ENCODE peak calls at places on chromosomes 12 and 14, in four cellular contexts. B is cardiac fibroblast, K is GM12892, L is astrocyte of the cerebellum. O is an unnamed sample.

GRCh38 chr12:46494424-46494823 is 121.9 kb upstream of the SLC38A2 start:
- DNase-seq in B (peak), K (no peak), L (peak), O (no peak)

GRCh38 chr14:80164991-80165390 is 46.3 kb downstream of the DIO2 start:
- DNase-seq in B (no peak), K (no peak), L (no peak), O (no peak)

GRCh38 chr14:59347511-59347900 is 117.7 kb downstream of the GPR135 start:
- DNase-seq in B (no peak), K (no peak), L (no peak), O (no peak)

GRCh38 chr12:113758165-113758924 is 207.8 kb downstream of the RBM19 start:
- DNase-seq in B (no peak), K (no peak), L (no peak), O (no peak)

GRCh38 chr14:56474419-56475022 is 105.1 kb upstream of the TMEM260 start:
- DNase-seq in B (peak), K (no peak), L (peak), O (no peak)

GRCh38 chr14:76926521-76927251 is 100.5 kb downstream of the LRRC74A start:
- DNase-seq in B (peak), K (peak), L (no peak), O (no peak)

GRCh38 chr12:56377310-56377988 is 14.8 kb upstream of the APOF start:
- DNase-seq in B (no peak), K (no peak), L (no peak), O (no peak)

GRCh38 chr14:103597623-103598372 is 31.2 kb upstream of the KLC1 start:
- DNase-seq in B (peak), K (no peak), L (peak), O (no peak)

GRCh38 chr12:15842106-15842505 is 40.1 kb upstream of the STRAP start:
- DNase-seq in B (peak), K (no peak), L (peak), O (no peak)

GRCh38 chr12:68639396-68639767 is 28.7 kb downstream of the RAP1B start:
- DNase-seq in B (no peak), K (no peak), L (no peak), O (no peak)

GRCh38 chr14:88842414-88842813 is 18.0 kb downstream of the TTC8 start:
- DNase-seq in B (no peak), K (no peak), L (no peak), O (no peak)

GRCh38 chr14:94026173-94026885 is at the start of gene OTUB2:
- DNase-seq in B (peak), K (peak), L (peak), O (peak)

GRCh38 chr12:75548879-75549278 is 37.5 kb upstream of the KRR1 start:
- DNase-seq in B (no peak), K (no peak), L (no peak), O (no peak)

GRCh38 chr12:122725452-122725851 is 5.2 kb downstream of the HCAR1 start:
- DNase-seq in B (no peak), K (no peak), L (no peak), O (no peak)

GRCh38 chr12:65280306-65280705 is 1.8 kb downstream of the MSRB3 start:
- DNase-seq in B (peak), K (no peak), L (no peak), O (no peak)

GRCh38 chr14:91090733-91091132 is 23.1 kb upstream of the DGLUCY start:
- DNase-seq in B (no peak), K (no peak), L (no peak), O (no peak)

GRCh38 chr12:93742086-93742934 is 65.1 kb downstream of the CRADD start:
- DNase-seq in B (peak), K (peak), L (peak), O (peak)

GRCh38 chr14:105180598-105181528 is at the start of gene NUDT14:
- DNase-seq in B (peak), K (peak), L (no peak), O (peak)

GRCh38 chr14:105172476-105172875 is 3.9 kb upstream of the JAG2 start:
- DNase-seq in B (no peak), K (no peak), L (no peak), O (no peak)

GRCh38 chr12:13223176-13223806 is 26.8 kb downstream of the EMP1 start:
- DNase-seq in B (peak), K (no peak), L (no peak), O (no peak)

GRCh38 chr12:58889557-58889956 is 30.7 kb downstream of the LRIG3 start:
- DNase-seq in B (no peak), K (no peak), L (no peak), O (no peak)

GRCh38 chr12:124867389-124867930 is 3.8 kb upstream of the SCARB1 start:
- DNase-seq in B (peak), K (no peak), L (no peak), O (no peak)

GRCh38 chr12:69068431-69068830 is 135.5 kb upstream of the CPM start:
- DNase-seq in B (no peak), K (no peak), L (no peak), O (no peak)

GRCh38 chr14:77903233-77903632 is 103.3 kb downstream of the ADCK1 start:
- DNase-seq in B (no peak), K (no peak), L (no peak), O (no peak)

GRCh38 chr14:94129758-94130414 is 482 bp upstream of the IFI27L2 start:
- DNase-seq in B (peak), K (no peak), L (no peak), O (no peak)

GRCh38 chr12:57461904-57462306 is 2.3 kb downstream of the GLI1 start:
- DNase-seq in B (peak), K (no peak), L (no peak), O (no peak)

GRCh38 chr14:54498579-54498978 is 9.8 kb upstream of the GMFB start:
- DNase-seq in B (no peak), K (no peak), L (no peak), O (no peak)

GRCh38 chr14:58697927-58698641 is 60.3 kb downstream of the DACT1 start:
- DNase-seq in B (no peak), K (no peak), L (no peak), O (no peak)

GRCh38 chr12:51339750-51340149 is 6.7 kb downstream of the CELA1 start:
- DNase-seq in B (no peak), K (no peak), L (no peak), O (no peak)

O was measured in upper lobe of right lung.